ENCODE peak calls at places on chromosomes 4 and X, in six cellular contexts. One of them, this sample, is unnamed.

GRCh38 chr4:123120473-123120872 is 198.1 kb upstream of the NUDT6 start:
- DNase-seq in osteoblast: peak; percentile 8
- DNase-seq in tibial artery: no peak
- DNase-seq in prostate gland: no peak
- DNase-seq in lower leg skin: no peak
- DNase-seq in natural killer cell: no peak
- DNase-seq in this sample: no peak

GRCh38 chr4:102825261-102826071 is 1.9 kb downstream of the UBE2D3 start:
- DNase-seq in tibial artery: no peak
- DNase-seq in natural killer cell: no peak
- DNase-seq in lower leg skin: peak; percentile 86
- DNase-seq in prostate gland: peak; percentile 39
- DNase-seq in osteoblast: peak; percentile 38
- DNase-seq in this sample: no peak

GRCh38 chr4:89797117-89797516 is 39.8 kb downstream of the SNCA start:
- DNase-seq in tibial artery: no peak
- DNase-seq in osteoblast: no peak
- DNase-seq in lower leg skin: no peak
- DNase-seq in natural killer cell: no peak
- DNase-seq in prostate gland: no peak
- DNase-seq in this sample: no peak

GRCh38 chr4:181503800-181504364 is 739.3 kb upstream of the TENM3 start:
- DNase-seq in tibial artery: no peak
- DNase-seq in lower leg skin: no peak
- DNase-seq in natural killer cell: no peak
- DNase-seq in prostate gland: no peak
- DNase-seq in osteoblast: no peak
- DNase-seq in this sample: no peak

GRCh38 chrX:131778269-131779218 is 234.7 kb downstream of the OR13H1 start:
- DNase-seq in natural killer cell: no peak
- DNase-seq in prostate gland: no peak
- DNase-seq in lower leg skin: peak; percentile 90
- DNase-seq in osteoblast: peak; percentile 83
- DNase-seq in tibial artery: no peak
- DNase-seq in this sample: no peak

GRCh38 chrX:97446298-97446882 is 562.7 kb downstream of the RPA4 start:
- DNase-seq in natural killer cell: no peak
- DNase-seq in tibial artery: no peak
- DNase-seq in lower leg skin: no peak
- DNase-seq in prostate gland: no peak
- DNase-seq in osteoblast: no peak
- DNase-seq in this sample: no peak

GRCh38 chr4:31620476-31620875 is 900.3 kb downstream of the PCDH7 start:
- DNase-seq in natural killer cell: no peak
- DNase-seq in osteoblast: no peak
- DNase-seq in tibial artery: no peak
- DNase-seq in lower leg skin: no peak
- DNase-seq in prostate gland: no peak
- DNase-seq in this sample: no peak

GRCh38 chr4:162461952-162462351 is 298.2 kb upstream of the FSTL5 start:
- DNase-seq in prostate gland: no peak
- DNase-seq in osteoblast: no peak
- DNase-seq in tibial artery: no peak
- DNase-seq in natural killer cell: no peak
- DNase-seq in lower leg skin: no peak
- DNase-seq in this sample: no peak

GRCh38 chr4:36747277-36748129 is 466.1 kb downstream of the DTHD1 start:
- DNase-seq in tibial artery: no peak
- DNase-seq in prostate gland: no peak
- DNase-seq in natural killer cell: no peak
- DNase-seq in lower leg skin: no peak
- DNase-seq in osteoblast: no peak
- DNase-seq in this sample: no peak

GRCh38 chr4:132572210-132572609 is 576.9 kb upstream of the PCDH10 start:
- DNase-seq in tibial artery: no peak
- DNase-seq in prostate gland: no peak
- DNase-seq in lower leg skin: no peak
- DNase-seq in natural killer cell: no peak
- DNase-seq in osteoblast: no peak
- DNase-seq in this sample: no peak

GRCh38 chrX:111646515-111646914 is 34.5 kb upstream of the ALG13 start:
- DNase-seq in osteoblast: no peak
- DNase-seq in tibial artery: no peak
- DNase-seq in natural killer cell: no peak
- DNase-seq in prostate gland: no peak
- DNase-seq in lower leg skin: no peak
- DNase-seq in this sample: no peak

GRCh38 chrX:15366507-15367352 is 17.5 kb downstream of the VEGFD start:
- DNase-seq in natural killer cell: no peak
- DNase-seq in lower leg skin: no peak
- DNase-seq in prostate gland: no peak
- DNase-seq in tibial artery: no peak
- DNase-seq in osteoblast: no peak
- DNase-seq in this sample: no peak

GRCh38 chr4:1330761-1331590 is 16.0 kb upstream of the UVSSA start:
- DNase-seq in prostate gland: no peak
- DNase-seq in osteoblast: peak; percentile 80
- DNase-seq in tibial artery: no peak
- DNase-seq in natural killer cell: no peak
- DNase-seq in lower leg skin: no peak
- DNase-seq in this sample: no peak

DNA sequence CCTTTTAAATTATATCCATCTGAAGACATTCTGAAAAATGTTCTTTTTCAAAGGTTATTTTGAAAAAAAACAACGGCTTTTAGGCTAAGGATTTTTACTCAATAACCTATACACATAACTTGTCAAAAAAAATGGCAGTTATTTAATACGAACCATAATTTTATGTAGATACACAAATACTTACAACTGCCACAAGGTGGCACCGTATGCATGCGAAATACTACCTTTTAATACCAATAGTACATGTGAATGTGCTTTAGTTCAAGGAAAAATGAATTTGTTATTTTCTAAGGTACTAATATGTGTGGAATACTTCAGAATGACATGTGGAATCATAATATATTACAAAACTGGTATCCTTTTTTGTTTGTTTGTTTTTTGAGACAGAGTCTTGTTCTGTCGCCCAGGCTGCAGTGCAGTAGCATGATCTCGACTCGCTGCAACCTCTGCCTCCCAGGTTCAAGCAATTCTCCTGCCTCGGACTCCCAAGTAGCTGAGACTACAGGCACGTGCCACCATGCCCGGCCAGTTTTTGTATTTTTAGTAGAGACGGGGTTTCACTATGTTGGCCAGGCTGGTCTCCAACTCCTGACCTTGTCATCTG is 4.6 kb upstream of the MAD2L1 start:
- DNase-seq in lower leg skin: no peak
- DNase-seq in tibial artery: no peak
- DNase-seq in osteoblast: peak; percentile 49
- DNase-seq in prostate gland: no peak
- DNase-seq in natural killer cell: peak; percentile 29
- DNase-seq in this sample: peak; percentile 36
- TF ChIP-seq CTCF in lower leg skin: no peak
- TF ChIP-seq CTCF in tibial artery: peak; percentile 56
- TF ChIP-seq CTCF in osteoblast: peak; percentile 57
- TF ChIP-seq CTCF in prostate gland: peak; percentile 62
- TF ChIP-seq CTCF in natural killer cell: peak; percentile 73
- TF ChIP-seq CTCF in this sample: peak; percentile 54

DNA sequence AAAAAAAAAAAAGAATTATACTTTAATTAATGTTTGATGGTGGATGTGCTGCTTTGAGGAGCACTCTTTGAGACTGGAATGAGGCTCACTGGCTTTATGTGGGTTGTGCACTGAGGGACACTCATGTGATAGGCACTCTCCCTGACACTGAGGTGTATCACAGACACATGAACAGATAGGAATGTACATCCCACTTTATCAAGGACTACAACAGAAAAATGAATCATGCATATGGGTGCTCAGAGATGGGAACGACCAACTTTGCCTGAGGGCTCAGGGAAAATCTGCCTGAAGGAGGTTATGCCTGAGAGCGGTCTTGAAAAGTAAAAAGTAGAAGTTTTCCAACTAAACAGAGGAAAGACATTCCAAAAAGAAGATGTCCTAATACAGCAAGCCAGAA is 97.7 kb upstream of the RBPJ start:
- DNase-seq in prostate gland: no peak
- DNase-seq in natural killer cell: no peak
- DNase-seq in tibial artery: no peak
- DNase-seq in osteoblast: peak; percentile 74
- DNase-seq in lower leg skin: no peak
- DNase-seq in this sample: no peak
- TF ChIP-seq CTCF in prostate gland: no peak
- TF ChIP-seq CTCF in natural killer cell: no peak
- TF ChIP-seq CTCF in tibial artery: no peak
- TF ChIP-seq CTCF in osteoblast: no peak
- TF ChIP-seq CTCF in lower leg skin: no peak
- TF ChIP-seq CTCF in this sample: no peak

GRCh38 chr4:128527356-128527755 is 239.7 kb upstream of the PGRMC2 start:
- DNase-seq in tibial artery: no peak
- DNase-seq in prostate gland: no peak
- DNase-seq in natural killer cell: no peak
- DNase-seq in osteoblast: no peak
- DNase-seq in lower leg skin: no peak
- DNase-seq in this sample: no peak
- TF ChIP-seq CTCF in tibial artery: no peak
- TF ChIP-seq CTCF in prostate gland: no peak
- TF ChIP-seq CTCF in natural killer cell: no peak
- TF ChIP-seq CTCF in osteoblast: no peak
- TF ChIP-seq CTCF in lower leg skin: no peak
- TF ChIP-seq CTCF in this sample: no peak

DNA sequence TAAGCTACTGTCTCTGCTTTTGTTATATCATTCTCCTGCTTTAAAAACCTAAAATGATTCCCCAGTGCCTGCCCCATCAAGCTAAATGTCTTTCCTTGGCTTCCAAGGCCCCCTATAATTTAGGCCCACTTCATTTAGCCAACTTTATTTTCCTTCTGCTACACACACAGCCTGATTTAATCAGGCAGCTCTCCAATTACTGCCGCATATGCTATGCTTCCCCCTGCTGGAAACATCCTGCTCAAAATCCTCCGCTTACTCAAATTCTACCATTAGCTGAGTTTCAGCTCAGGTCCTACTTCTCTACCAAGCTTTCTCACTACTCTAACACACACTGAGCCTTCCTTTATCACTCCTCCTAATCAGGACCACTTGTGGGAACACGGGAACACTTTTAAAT is 17.0 kb downstream of the LAMP2 start:
- DNase-seq in tibial artery: no peak
- DNase-seq in lower leg skin: no peak
- DNase-seq in osteoblast: peak; percentile 73
- DNase-seq in prostate gland: peak; percentile 6
- DNase-seq in natural killer cell: no peak
- DNase-seq in this sample: peak; percentile 15
- TF ChIP-seq CTCF in tibial artery: no peak
- TF ChIP-seq CTCF in lower leg skin: no peak
- TF ChIP-seq CTCF in osteoblast: peak; percentile 50
- TF ChIP-seq CTCF in prostate gland: peak; percentile 38
- TF ChIP-seq CTCF in natural killer cell: no peak
- TF ChIP-seq CTCF in this sample: no peak

DNA sequence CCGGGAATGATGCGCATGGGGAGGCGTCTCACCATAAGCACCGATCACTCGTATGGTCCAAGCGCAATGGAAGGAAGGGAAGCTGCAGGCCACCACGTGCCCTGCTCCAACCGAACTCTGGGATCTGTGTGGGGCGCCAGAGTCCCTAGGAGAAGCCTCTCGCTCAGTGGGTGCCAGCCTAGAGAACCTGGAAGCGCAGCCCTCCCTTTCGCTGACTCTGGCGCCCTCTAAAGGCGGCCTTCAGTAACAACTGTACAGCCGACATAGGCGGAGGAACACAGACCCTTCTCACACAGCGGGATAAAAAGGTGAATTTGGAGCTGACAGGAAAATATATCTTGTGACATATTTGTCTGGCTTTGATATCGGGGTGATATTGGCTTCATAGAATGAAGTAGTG is 76.0 kb downstream of the INTS6L start:
- DNase-seq in tibial artery: peak; percentile 54
- DNase-seq in osteoblast: no peak
- DNase-seq in natural killer cell: peak; percentile 30
- DNase-seq in lower leg skin: no peak
- DNase-seq in prostate gland: no peak
- DNase-seq in this sample: peak; percentile 39
- TF ChIP-seq CTCF in tibial artery: peak; percentile 9
- TF ChIP-seq CTCF in osteoblast: peak; percentile 62
- TF ChIP-seq CTCF in natural killer cell: peak; percentile 56
- TF ChIP-seq CTCF in lower leg skin: no peak
- TF ChIP-seq CTCF in prostate gland: no peak
- TF ChIP-seq CTCF in this sample: peak; percentile 59

DNA sequence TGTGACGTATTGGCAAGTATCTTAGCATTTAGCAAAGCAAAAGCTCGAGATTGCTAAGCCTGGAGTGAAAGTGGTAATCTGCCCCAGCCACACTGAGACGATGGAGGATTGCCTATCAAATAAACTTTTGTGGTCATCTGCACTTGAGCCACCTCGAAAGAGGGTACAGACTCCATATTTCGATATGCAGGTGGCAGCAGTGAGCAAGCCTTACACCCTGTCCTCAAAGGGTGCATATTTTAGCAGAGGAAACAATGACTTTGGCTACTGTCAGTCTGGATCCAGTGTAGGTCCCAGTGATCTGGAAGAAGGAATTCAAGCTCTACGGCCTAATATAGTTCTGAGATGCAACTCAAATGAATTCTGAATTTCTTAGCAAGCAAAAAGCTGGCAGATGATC is 153.9 kb downstream of the ATG4A start:
- DNase-seq in natural killer cell: no peak
- DNase-seq in osteoblast: no peak
- DNase-seq in tibial artery: no peak
- DNase-seq in prostate gland: no peak
- DNase-seq in lower leg skin: no peak
- DNase-seq in this sample: no peak
- TF ChIP-seq CTCF in natural killer cell: no peak
- TF ChIP-seq CTCF in osteoblast: no peak
- TF ChIP-seq CTCF in tibial artery: no peak
- TF ChIP-seq CTCF in prostate gland: no peak
- TF ChIP-seq CTCF in lower leg skin: no peak
- TF ChIP-seq CTCF in this sample: no peak

This sample was measured in GM10248.